ENCODE peak calls at places on chromosomes 12 and 14, in five cellular contexts. K is tibial artery, Y is lung, Z is GM23248, Q is mucosa of descending colon. P is an unnamed sample.

GRCh38 chr12:11500861-11501230 is 105.5 kb upstream of the PRB2 start:
- DNase-seq in K (no peak), Y (no peak), Z (no peak), Q (no peak), P (no peak)

GRCh38 chr12:104348283-104348993 is 44.9 kb downstream of the EID3 start:
- DNase-seq in K (no peak), Y (peak; percentile 20), Z (no peak), Q (no peak), P (no peak)

GRCh38 chr14:60786905-60787304 is 52.3 kb downstream of the MNAT1 start:
- DNase-seq in K (no peak), Y (no peak), Z (no peak), Q (no peak), P (no peak)

GRCh38 chr14:78758333-78758732 is 588.2 kb downstream of the NRXN3 start:
- DNase-seq in K (no peak), Y (no peak), Z (peak; percentile 59), Q (no peak), P (peak; percentile 37)

GRCh38 chr14:58772061-58772604 is 134.4 kb downstream of the DACT1 start:
- DNase-seq in K (no peak), Y (no peak), Z (no peak), Q (no peak), P (no peak)

GRCh38 chr12:52035926-52036325 is 15.3 kb upstream of the NR4A1 start:
- DNase-seq in K (no peak), Y (no peak), Z (no peak), Q (no peak), P (no peak)

GRCh38 chr12:118537481-118537917 is 161.1 kb downstream of the SUDS3 start:
- DNase-seq in K (peak; percentile 38), Y (no peak), Z (no peak), Q (no peak), P (peak; percentile 2)

GRCh38 chr12:57766464-57767311 is at the start of gene CYP27B1:
- DNase-seq in K (no peak), Y (no peak), Z (peak; percentile 52), Q (no peak), P (peak; percentile 97)

GRCh38 chr14:64220466-64220865 is 73.7 kb downstream of the ESR2 start:
- DNase-seq in K (no peak), Y (no peak), Z (no peak), Q (no peak), P (no peak)

GRCh38 chr14:59240356-59240755 is 51.9 kb downstream of the DAAM1 start:
- DNase-seq in K (no peak), Y (no peak), Z (no peak), Q (no peak), P (no peak)

GRCh38 chr12:54648265-54648664 is at the start of gene DCD:
- DNase-seq in K (no peak), Y (no peak), Z (no peak), Q (no peak), P (no peak)

GRCh38 chr12:19970116-19970515 is 398.2 kb upstream of the PDE3A start:
- DNase-seq in K (no peak), Y (no peak), Z (peak; percentile 72), Q (no peak), P (no peak)

GRCh38 chr12:121822393-121823100 is 18.7 kb downstream of the SETD1B start:
- DNase-seq in K (no peak), Y (no peak), Z (no peak), Q (peak; percentile 42), P (no peak)

GRCh38 chr12:94941440-94941862 is 62.0 kb downstream of the NDUFA12 start:
- DNase-seq in K (peak; percentile 62), Y (peak; percentile 29), Z (peak; percentile 98), Q (no peak), P (peak; percentile 39)

GRCh38 chr14:99389171-99389826 is 91.4 kb downstream of the SETD3 start:
- DNase-seq in K (no peak), Y (no peak), Z (peak; percentile 57), Q (no peak), P (peak; percentile 56)

GRCh38 chr14:91272341-91273272 is 28.1 kb upstream of the GPR68 start:
- DNase-seq in K (no peak), Y (no peak), Z (no peak), Q (no peak), P (no peak)

GRCh38 chr12:27970981-27971489 is 1.5 kb downstream of the PTHLH start:
- DNase-seq in K (peak; percentile 28), Y (no peak), Z (peak; percentile 37), Q (no peak), P (no peak)
- H3K4me1 ChIP-seq in K (peaks cover 66% of the 10 kb centered on the region), Y (peaks cover 10% of the 10 kb centered on the region), Z (peaks cover 44% of the 10 kb centered on the region), Q (peaks cover 13% of the 10 kb centered on the region), P (peaks cover 26% of the 10 kb centered on the region)

DNA sequence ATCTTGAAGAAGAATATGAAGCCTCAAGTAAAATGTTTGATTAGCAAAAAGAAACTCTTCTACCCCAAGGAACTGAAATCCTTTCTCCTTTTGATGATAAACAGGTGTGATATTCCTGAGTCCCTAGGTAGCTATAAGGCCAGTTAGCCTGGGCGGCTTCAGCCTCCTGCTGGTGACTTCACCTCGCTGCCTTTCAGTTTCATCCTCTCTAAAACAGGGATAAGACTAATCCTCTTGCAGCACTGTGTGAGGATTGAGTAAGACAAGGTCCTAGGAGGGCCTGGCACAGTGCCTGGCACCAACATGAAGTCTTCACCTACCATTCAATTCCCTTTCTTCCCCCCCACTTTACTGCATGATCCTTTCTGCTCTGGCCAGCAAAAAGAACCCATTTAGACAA is 42.1 kb downstream of the CIT start:
- DNase-seq in K (no peak), Y (no peak), Z (peak; percentile 10), Q (no peak), P (no peak)
- H3K36me3 ChIP-seq in K (no peaks in the 10 kb centered on the region), Y (no peaks in the 10 kb centered on the region), Z (no peaks in the 10 kb centered on the region), Q (no peaks in the 10 kb centered on the region), P (no peaks in the 10 kb centered on the region)

GRCh38 chr12:108681317-108681716 is 47.6 kb upstream of the SELPLG start:
- DNase-seq in K (no peak), Y (no peak), Z (no peak), Q (no peak), P (no peak)

GRCh38 chr12:108686753-108687152 is 44.6 kb downstream of the CORO1C start:
- DNase-seq in K (peak; percentile 40), Y (no peak), Z (no peak), Q (no peak), P (peak; percentile 37)

GRCh38 chr12:108689314-108690190 is 41.8 kb downstream of the CORO1C start:
- DNase-seq in K (peak; percentile 73), Y (no peak), Z (peak; percentile 54), Q (no peak), P (no peak)

GRCh38 chr12:108683906-108684556 is 47.3 kb downstream of the CORO1C start:
- DNase-seq in K (no peak), Y (no peak), Z (peak; percentile 27), Q (no peak), P (no peak)

DNA sequence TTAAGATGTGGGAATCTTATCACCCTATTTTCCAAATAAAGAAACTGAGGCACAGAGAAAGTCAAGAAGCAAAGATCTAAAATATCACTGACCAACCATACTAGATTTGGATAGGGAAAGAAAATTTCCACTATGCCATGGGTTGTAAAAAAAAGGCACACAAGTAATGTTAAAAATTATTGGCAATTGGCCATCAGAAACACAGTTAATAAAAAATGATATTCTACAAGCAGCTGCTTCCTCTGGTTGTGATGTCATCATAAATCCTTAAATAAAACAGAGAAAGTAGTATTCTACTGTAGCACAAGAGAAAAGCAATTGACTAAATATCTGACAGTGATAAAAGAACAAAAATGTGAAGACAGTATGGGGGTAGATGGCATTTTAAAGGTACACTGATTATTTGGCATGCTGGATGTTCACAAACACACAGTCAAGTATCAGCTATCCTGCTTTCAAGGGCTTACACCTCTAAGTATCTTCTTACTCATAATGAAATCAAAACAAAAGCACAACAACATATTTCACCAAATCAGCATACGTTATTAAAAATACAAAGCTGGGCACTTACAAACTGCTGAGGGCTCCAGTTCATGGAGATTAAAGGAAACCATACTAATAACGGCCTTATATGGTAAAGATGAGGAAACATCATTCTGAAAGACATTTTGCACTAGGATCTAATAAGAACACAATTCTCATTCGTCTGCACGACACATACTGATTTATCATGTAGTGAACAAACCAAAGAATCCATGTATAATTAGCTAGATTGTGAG is 45.7 kb downstream of the CORO1C start:
- DNase-seq in K (no peak), Y (no peak), Z (peak; percentile 37), Q (no peak), P (no peak)
- H3K4me1 ChIP-seq in K (peaks cover 100% of the 10 kb centered on the region), Y (peaks cover 8% of the 10 kb centered on the region), Z (peaks cover 85% of the 10 kb centered on the region), Q (peaks cover 11% of the 10 kb centered on the region), P (peaks cover 15% of the 10 kb centered on the region)

DNA sequence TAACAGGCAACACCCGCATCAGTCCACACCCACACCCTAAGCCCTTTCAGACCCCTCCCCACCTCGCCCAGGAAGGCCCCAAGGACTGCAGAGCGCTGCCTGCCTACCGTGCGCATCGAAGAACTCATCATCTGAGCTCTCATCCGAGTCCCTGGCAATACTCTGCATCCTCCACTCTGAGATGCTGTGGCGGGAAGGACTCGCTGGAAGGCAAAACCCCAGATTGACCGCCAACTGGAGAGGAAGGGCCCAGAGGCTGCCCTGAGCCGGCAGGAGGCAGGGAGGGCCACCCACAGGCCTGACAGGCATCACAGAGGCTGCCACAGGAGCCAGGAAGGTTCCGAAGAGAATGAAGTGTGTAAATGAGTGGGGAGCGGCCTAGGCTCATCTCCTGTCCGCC is 23.8 kb downstream of the ARL6IP4 start:
- DNase-seq in K (no peak), Y (no peak), Z (no peak), Q (no peak), P (no peak)
- H3K36me3 ChIP-seq in K (peaks cover 12% of the 10 kb centered on the region), Y (peaks cover 43% of the 10 kb centered on the region), Z (no peaks in the 10 kb centered on the region), Q (no peaks in the 10 kb centered on the region), P (peaks cover 5% of the 10 kb centered on the region)

DNA sequence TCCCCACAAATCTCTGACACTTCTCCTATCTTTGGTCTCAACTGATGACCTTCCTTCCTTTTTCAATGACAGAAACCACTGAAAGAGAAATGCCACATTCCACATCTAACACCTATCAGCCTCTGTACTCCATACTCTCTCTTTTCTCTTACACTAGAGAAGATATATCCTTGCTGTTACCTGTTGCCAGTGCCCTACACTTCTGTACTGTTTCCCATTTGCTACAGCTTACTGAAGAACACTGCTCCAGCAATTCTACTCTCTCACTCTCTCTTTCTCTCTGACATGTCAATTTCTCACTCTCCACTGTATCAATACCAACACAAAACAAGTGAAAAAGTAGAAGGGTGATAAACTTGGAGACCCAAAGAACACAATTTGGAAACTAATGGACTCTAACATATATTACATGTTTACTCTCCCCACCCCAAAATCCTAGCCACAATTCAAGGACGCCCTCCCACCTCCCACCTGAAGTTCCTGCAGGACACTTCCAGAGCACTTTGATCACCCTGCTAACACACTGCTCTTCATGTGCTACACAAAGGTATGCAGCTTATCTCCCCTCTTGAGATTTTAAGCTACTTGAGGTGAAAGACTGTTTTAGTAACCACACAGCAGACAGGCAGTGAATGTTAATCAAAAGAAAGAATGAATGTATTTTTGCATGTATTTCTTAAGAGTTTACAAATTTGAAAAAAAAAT is 95.0 kb downstream of the MED13L start:
- DNase-seq in K (no peak), Y (no peak), Z (no peak), Q (no peak), P (no peak)
- H3K4me1 ChIP-seq in K (peaks cover 68% of the 10 kb centered on the region), Y (peaks cover 3% of the 10 kb centered on the region), Z (peaks cover 36% of the 10 kb centered on the region), Q (no peaks in the 10 kb centered on the region), P (peaks cover 42% of the 10 kb centered on the region)

DNA sequence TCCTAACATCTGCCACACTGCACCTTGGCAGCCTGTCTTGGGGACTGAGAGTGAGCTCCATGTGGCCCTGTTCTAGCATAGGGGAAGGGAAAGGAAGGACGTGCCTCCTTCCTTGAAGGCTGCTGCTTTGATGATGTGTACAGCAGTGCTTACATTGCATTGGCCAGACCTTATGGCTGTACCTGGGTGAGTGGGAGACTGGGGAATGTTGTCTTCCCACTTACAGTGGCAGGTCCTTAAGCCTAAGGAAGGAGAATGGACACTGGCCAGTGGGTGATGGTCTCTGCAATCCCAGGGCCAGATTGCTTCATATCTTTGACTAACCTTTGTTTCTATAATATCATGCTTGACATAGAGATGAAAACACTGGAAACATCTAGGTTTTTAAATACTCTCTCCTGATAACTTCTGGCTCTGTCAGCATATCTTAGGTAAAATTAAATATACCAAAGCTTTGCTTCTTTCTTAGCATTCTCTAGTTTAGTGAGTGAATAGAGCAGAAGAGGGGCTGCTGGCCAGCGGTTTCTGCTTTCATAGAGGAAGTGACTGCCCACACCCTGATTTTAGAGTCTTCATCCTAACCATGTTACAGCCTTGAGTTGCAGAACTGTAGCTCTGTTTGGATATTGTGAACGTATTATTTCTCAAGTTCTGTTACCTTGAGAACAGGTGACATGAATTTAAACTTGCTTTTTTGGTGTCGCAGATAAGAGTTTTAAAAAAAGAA is 27.2 kb downstream of the KLC1 start:
- DNase-seq in K (no peak), Y (no peak), Z (peak; percentile 29), Q (no peak), P (no peak)
- H3K36me3 ChIP-seq in K (peaks cover 62% of the 10 kb centered on the region), Y (peaks cover 30% of the 10 kb centered on the region), Z (peaks cover 55% of the 10 kb centered on the region), Q (no peaks in the 10 kb centered on the region), P (peaks cover 55% of the 10 kb centered on the region)

P was measured in thyroid gland.